ENCODE peak calls at places on chromosomes 3 and 15, in nine cellular contexts. K is iris pigment epithelial cell; Z is Panc1; R is activated T-cell treated with anti-CD3 and anti-CD28 coated beads, Interleukin-2, amount 50 U/mL, for 72 hours; S is NCI-H2171 treated with DMSO at 0.1 percent for 48 hours; U is A673; O is esophagus muscularis mucosa; E is fibroblast of the conjunctiva; I is activated CD8-positive, alpha-beta memory T cell treated with anti-CD3 and anti-CD28 coated beads, Interleukin-2, amount 50 U/mL, for 4 hours. D is an unnamed sample.

GRCh38 chr3:8500208-8500961 is 1.2 kb upstream of the LMCD1 start:
- DNase-seq in K (peak), Z (no peak), R (no peak), S (no peak), U (no peak), O (no peak), E (no peak), I (no peak), D (peak)

GRCh38 chr3:178966299-178967183 is 105.1 kb downstream of the ZMAT3 start:
- DNase-seq in K (peak), Z (peak), R (no peak), S (peak), U (peak), O (no peak), E (peak), I (no peak), D (no peak)

GRCh38 chr3:106176734-106177133 is 307.9 kb upstream of the CBLB start:
- DNase-seq in K (peak), Z (no peak), R (peak), S (no peak), U (no peak), O (no peak), E (no peak), I (peak), D (no peak)

GRCh38 chr15:96160800-96161199 is 169.7 kb upstream of the NR2F2 start:
- DNase-seq in K (no peak), Z (no peak), R (no peak), S (no peak), U (no peak), O (no peak), E (no peak), I (no peak), D (no peak)

GRCh38 chr3:60877188-60877587 is 374.1 kb downstream of the FHIT start:
- DNase-seq in K (no peak), Z (no peak), R (no peak), S (peak), U (no peak), O (no peak), E (no peak), I (no peak), D (no peak)

GRCh38 chr3:183220828-183221227 is 32.2 kb upstream of the B3GNT5 start:
- DNase-seq in K (no peak), Z (no peak), R (no peak), S (peak), U (no peak), O (no peak), E (peak), I (no peak), D (no peak)

GRCh38 chr3:149299938-149300791 is 33.3 kb downstream of the TM4SF18 start:
- DNase-seq in K (peak), Z (peak), R (peak), S (no peak), U (peak), O (peak), E (peak), I (no peak), D (peak)

GRCh38 chr15:71060983-71061382 is 54.3 kb upstream of the THSD4 start:
- DNase-seq in K (peak), Z (no peak), R (no peak), S (no peak), U (no peak), O (no peak), E (no peak), I (no peak), D (no peak)

GRCh38 chr3:195580733-195581443 is 2.9 kb downstream of the APOD start:
- DNase-seq in K (peak), Z (no peak), R (peak), S (peak), U (no peak), O (no peak), E (peak), I (no peak), D (peak)

GRCh38 chr15:35298509-35298908 is 213.4 kb upstream of the NANOGP8 start:
- DNase-seq in K (no peak), Z (no peak), R (no peak), S (no peak), U (no peak), O (no peak), E (no peak), I (no peak), D (no peak)

GRCh38 chr3:190504354-190505125 is 9.3 kb upstream of the IL1RAP start:
- DNase-seq in K (no peak), Z (no peak), R (no peak), S (no peak), U (no peak), O (no peak), E (no peak), I (no peak), D (no peak)

GRCh38 chr3:176375519-176375918 is 821.8 kb downstream of the TBL1XR1 start:
- DNase-seq in K (no peak), Z (no peak), R (no peak), S (no peak), U (no peak), O (no peak), E (no peak), I (no peak), D (no peak)

GRCh38 chr3:142501004-142501926 is 53.4 kb upstream of the XRN1 start:
- DNase-seq in K (peak), Z (peak), R (no peak), S (no peak), U (no peak), O (no peak), E (peak), I (no peak), D (peak)

GRCh38 chr3:139538733-139539132 is 809 bp downstream of the RBP1 start:
- DNase-seq in K (peak), Z (no peak), R (no peak), S (no peak), U (no peak), O (no peak), E (no peak), I (no peak), D (no peak)

GRCh38 chr3:76965122-76965725 is 74.7 kb upstream of the ROBO2 start:
- DNase-seq in K (peak), Z (no peak), R (no peak), S (no peak), U (no peak), O (no peak), E (no peak), I (no peak), D (no peak)

GRCh38 chr3:13780432-13781173 is 99.3 kb downstream of the WNT7A start:
- DNase-seq in K (no peak), Z (no peak), R (no peak), S (no peak), U (no peak), O (no peak), E (no peak), I (no peak), D (no peak)

GRCh38 chr15:96428742-96429141 is 98.2 kb downstream of the NR2F2 start:
- DNase-seq in K (peak), Z (peak), R (no peak), S (no peak), U (peak), O (no peak), E (peak), I (no peak), D (peak)